ENCODE peak calls at places on chromosomes 4 and X, in five cellular contexts. B is HepG2, Z is A549, P is H1, C is GM12878. A is an unnamed sample.
A peak's percentile ranks its signal among the peaks of the same experiment; 100 is the strongest.

GRCh38 chr4:53196872-53197759 is 168.7 kb downstream of the SCFD2 start:
- DNase-seq in P (no peak), C (peak; percentile 44), B (peak; percentile 65), Z (peak; percentile 23), A (peak; percentile 49)

GRCh38 chr4:153347117-153347516 is 2.6 kb downstream of the MND1 start:
- DNase-seq in C (no peak), Z (no peak), P (no peak), B (no peak), A (no peak)

GRCh38 chrX:114976321-114976720 is 41.1 kb downstream of the IL13RA2 start:
- DNase-seq in P (no peak), Z (no peak), C (no peak), B (no peak), A (no peak)

GRCh38 chrX:18448416-18448815 is 23.0 kb downstream of the CDKL5 start:
- DNase-seq in C (no peak), B (no peak), Z (no peak), P (no peak), A (no peak)

GRCh38 chrX:92224406-92224805 is 445.2 kb downstream of the PCDH11X start:
- DNase-seq in B (no peak), Z (no peak), C (no peak), P (no peak), A (no peak)

GRCh38 chrX:18047440-18047940 is 173.2 kb downstream of the BEND2 start:
- DNase-seq in B (no peak), P (no peak), C (no peak), Z (no peak), A (no peak)

GRCh38 chrX:17597836-17598434 is 139.4 kb upstream of the SCML1 start:
- DNase-seq in P (no peak), C (no peak), Z (no peak), B (no peak), A (no peak)

GRCh38 chrX:41779058-41779564 is 55.1 kb downstream of the GPR82 start:
- DNase-seq in Z (peak; percentile 22), B (peak; percentile 16), P (no peak), C (no peak), A (no peak)

GRCh38 chr4:116180056-116180690 is 905.2 kb downstream of the TRAM1L1 start:
- DNase-seq in P (no peak), C (no peak), Z (peak; percentile 0), B (no peak), A (no peak)

GRCh38 chr4:93788712-93789111 is 39.8 kb upstream of the ATOH1 start:
- DNase-seq in B (peak; percentile 7), Z (peak; percentile 1), P (no peak), C (no peak), A (peak; percentile 12)

GRCh38 chr4:162010362-162010761 is 153.4 kb downstream of the FSTL5 start:
- DNase-seq in B (no peak), P (no peak), Z (no peak), C (no peak), A (no peak)

GRCh38 chrX:17859609-17860178 is 1.4 kb downstream of the RAI2 start:
- DNase-seq in P (no peak), Z (no peak), B (no peak), C (no peak), A (no peak)

GRCh38 chrX:118824173-118824782 is 654 bp downstream of the ZCCHC12 start:
- DNase-seq in Z (no peak), P (peak; percentile 50), B (no peak), C (no peak), A (no peak)

GRCh38 chrX:139826065-139827044 is 106.5 kb downstream of the ATP11C start:
- DNase-seq in P (no peak), B (no peak), Z (no peak), C (no peak), A (no peak)

GRCh38 chrX:124804962-124805361 is 458.6 kb downstream of the SH2D1A start:
- DNase-seq in C (no peak), P (no peak), Z (no peak), B (no peak), A (no peak)

GRCh38 chr4:152540293-152540674 is 4.4 kb upstream of the FBXW7 start:
- DNase-seq in B (peak; percentile 23), P (peak; percentile 48), Z (no peak), C (no peak), A (no peak)

GRCh38 chrX:140799216-140799615 is 89.7 kb downstream of the LINC00632 start:
- DNase-seq in C (no peak), Z (no peak), P (no peak), B (no peak), A (no peak)

GRCh38 chr4:25347473-25347872 is 29.6 kb upstream of the ANAPC4 start:
- DNase-seq in C (no peak), B (no peak), P (no peak), Z (no peak), A (no peak)

GRCh38 chrX:121931567-121931966 is 884.2 kb downstream of the GLUD2 start:
- DNase-seq in C (no peak), P (no peak), Z (no peak), B (no peak), A (no peak)

GRCh38 chr4:105630670-105631655 is 77.5 kb downstream of the INTS12 start:
- DNase-seq in C (no peak), B (no peak), P (no peak), Z (no peak), A (no peak)

GRCh38 chr4:110970642-110971041 is 347.8 kb upstream of the PITX2 start:
- DNase-seq in B (peak; percentile 49), P (peak; percentile 81), Z (peak; percentile 4), C (no peak), A (no peak)

GRCh38 chrX:24396236-24396929 is 35.9 kb downstream of the SUPT20HL1 start:
- DNase-seq in C (no peak), P (no peak), Z (no peak), B (no peak), A (no peak)

GRCh38 chrX:38086451-38087215 is 80.3 kb downstream of the SYTL5 start:
- DNase-seq in B (no peak), C (no peak), Z (no peak), P (no peak), A (no peak)

GRCh38 chrX:10208281-10208856 is 51.6 kb downstream of the CLCN4 start:
- DNase-seq in P (no peak), B (no peak), Z (no peak), C (no peak), A (no peak)

GRCh38 chrX:136176399-136176825 is 29.1 kb downstream of the FHL1 start:
- DNase-seq in Z (no peak), B (no peak), P (no peak), C (no peak), A (no peak)

DNA sequence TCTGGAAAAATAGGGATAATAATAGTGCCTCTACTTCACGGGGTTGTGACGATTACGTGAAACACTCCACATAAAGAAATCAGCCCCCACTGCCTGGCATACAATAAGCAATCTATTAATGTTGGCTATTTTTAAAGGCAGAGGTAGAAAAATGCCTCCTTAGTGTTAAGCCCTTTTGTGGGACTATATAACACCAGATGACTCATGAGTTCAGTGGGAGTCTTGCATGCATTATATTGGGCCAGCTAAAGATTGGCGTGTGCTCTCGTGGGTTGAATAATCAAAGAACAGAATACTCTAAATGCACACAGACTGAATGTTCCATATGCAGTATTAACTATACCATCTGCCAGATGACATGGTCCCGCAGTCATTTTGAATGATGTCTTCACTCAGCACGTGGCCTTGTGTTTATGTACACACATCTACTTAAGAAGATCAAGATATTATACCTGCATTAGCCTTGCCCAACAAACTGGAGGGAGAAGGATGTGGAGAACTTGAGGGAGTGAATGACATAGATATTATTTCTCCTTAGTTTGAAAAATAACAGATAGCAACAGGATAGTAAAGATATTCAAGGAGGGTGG is 85.0 kb upstream of the MYOZ2 start:
- DNase-seq in Z (no peak), C (no peak), B (no peak), P (no peak), A (no peak)
- TF ChIP-seq KDM1A in Z (no peak), C (no peak), B (no peak), P (no peak), A (no peak)

GRCh38 chr4:122329876-122330595 is 48.8 kb upstream of the ADAD1 start:
- DNase-seq in C (no peak), B (no peak), Z (no peak), P (no peak), A (no peak)

GRCh38 chr4:122331195-122331594 is 47.6 kb upstream of the ADAD1 start:
- DNase-seq in P (no peak), B (no peak), C (no peak), Z (no peak), A (no peak)

GRCh38 chr4:122328893-122329292 is 49.9 kb upstream of the ADAD1 start:
- DNase-seq in C (no peak), P (no peak), Z (no peak), B (no peak), A (no peak)

GRCh38 chr4:122334828-122335227 is 44.0 kb upstream of the ADAD1 start:
- DNase-seq in Z (no peak), P (no peak), B (no peak), C (no peak), A (no peak)
- TF ChIP-seq KDM1A in Z (no peak), P (no peak), B (no peak), C (no peak), A (no peak)

GRCh38 chrX:45622538-45622937 is 421.9 kb upstream of the DIPK2B start:
- DNase-seq in B (no peak), P (no peak), Z (no peak), C (no peak), A (no peak)

GRCh38 chrX:45622042-45622423 is 421.4 kb upstream of the DIPK2B start:
- DNase-seq in B (no peak), P (no peak), Z (no peak), C (no peak), A (no peak)

GRCh38 chrX:45621356-45622041 is 420.8 kb upstream of the DIPK2B start:
- DNase-seq in P (no peak), C (no peak), Z (no peak), B (no peak), A (no peak)

GRCh38 chrX:45619290-45619689 is 418.6 kb upstream of the DIPK2B start:
- DNase-seq in B (no peak), P (no peak), Z (no peak), C (no peak), A (no peak)

GRCh38 chrX:45623266-45623665 is 422.6 kb upstream of the DIPK2B start:
- DNase-seq in P (no peak), C (no peak), B (no peak), Z (no peak), A (no peak)
- TF ChIP-seq KDM1A in P (no peak), C (no peak), B (no peak), Z (no peak), A (no peak)

GRCh38 chr4:21474195-21474594 is 474.4 kb downstream of the KCNIP4 start:
- DNase-seq in C (no peak), P (no peak), B (no peak), Z (no peak), A (no peak)

GRCh38 chr4:21467551-21467950 is 481.0 kb downstream of the KCNIP4 start:
- DNase-seq in B (no peak), C (no peak), P (no peak), Z (no peak), A (no peak)

GRCh38 chr4:21470531-21470930 is 478.0 kb downstream of the KCNIP4 start:
- DNase-seq in C (no peak), P (no peak), B (no peak), Z (no peak), A (no peak)

DNA sequence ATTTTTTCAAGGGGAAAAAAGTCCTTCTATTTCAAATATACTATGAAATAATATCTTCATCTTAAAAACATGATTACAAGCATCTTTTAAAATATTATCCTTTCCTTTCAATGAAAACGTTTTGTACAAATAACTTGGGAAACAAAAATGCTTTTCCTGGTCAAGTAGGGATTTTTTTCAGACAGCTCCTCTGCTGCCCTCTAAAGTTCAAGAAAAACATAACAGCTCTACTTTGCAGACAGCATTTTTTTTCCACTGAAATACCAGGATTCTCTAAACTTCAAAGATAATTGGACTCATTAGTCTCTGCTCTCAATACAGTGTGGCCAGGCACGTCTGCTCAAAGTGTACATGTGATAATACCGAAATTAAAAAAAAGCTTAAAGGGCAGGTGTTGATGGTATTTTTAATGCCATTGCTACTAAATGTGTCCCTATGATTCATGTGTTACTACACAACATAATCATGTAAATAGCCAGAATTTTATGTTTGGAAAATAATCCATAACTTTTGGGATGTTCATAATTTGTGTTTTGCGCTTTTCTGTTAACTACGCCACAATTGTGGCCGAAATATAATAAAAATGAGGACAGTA is 479.0 kb downstream of the KCNIP4 start:
- DNase-seq in B (peak; percentile 11), Z (peak; percentile 0), C (no peak), P (no peak), A (no peak)
- TF ChIP-seq KDM1A in B (no peak), Z (no peak), C (no peak), P (no peak), A (no peak)

A was measured in K562.